ENCODE peak calls at places on chromosomes 11 and 22, in four cellular contexts. N is breast epithelium, I is adrenal gland, X is gastrocnemius medialis. G is an unnamed sample.
A peak's percentile ranks its signal among the peaks of the same experiment; 100 is the strongest.

GRCh38 chr11:126115253-126115540 is 52.5 kb upstream of the CDON start:
- DNase-seq in I (no peak), X (no peak), N (no peak), G (peak; percentile 66)

GRCh38 chr11:74139151-74139918 is 31.5 kb downstream of the C2CD3 start:
- DNase-seq in X (no peak), I (no peak), N (no peak), G (no peak)

GRCh38 chr11:134385774-134386565 is 26.1 kb downstream of the B3GAT1 start:
- DNase-seq in I (no peak), X (no peak), N (no peak), G (no peak)

GRCh38 chr22:38033522-38034277 is 23.5 kb upstream of the PICK1 start:
- DNase-seq in X (no peak), I (no peak), N (no peak), G (no peak)

GRCh38 chr11:8382436-8383053 is 118.9 kb upstream of the LMO1 start:
- DNase-seq in I (peak; percentile 51), N (no peak), X (no peak), G (no peak)

GRCh38 chr11:12218909-12219308 is 108.5 kb downstream of the MICAL2 start:
- DNase-seq in X (no peak), N (no peak), I (no peak), G (no peak)

GRCh38 chr11:30254307-30255298 is 23.8 kb downstream of the FSHB start:
- DNase-seq in I (no peak), N (no peak), X (no peak), G (no peak)

GRCh38 chr11:33515347-33515746 is 185.3 kb downstream of the C11orf91 start:
- DNase-seq in I (no peak), X (peak; percentile 7), N (no peak), G (no peak)

GRCh38 chr22:37266581-37267127 is 15.7 kb upstream of the CYTH4 start:
- DNase-seq in N (no peak), X (no peak), I (no peak), G (no peak)

GRCh38 chr22:28560005-28560742 is 119.5 kb downstream of the TTC28 start:
- DNase-seq in X (no peak), I (no peak), N (no peak), G (no peak)

GRCh38 chr11:19890308-19890707 is 177.7 kb downstream of the NAV2 start:
- DNase-seq in X (no peak), N (no peak), I (no peak), G (no peak)
- TF ChIP-seq CTCF in X (no peak), N (no peak), I (no peak), G (no peak)

DNA sequence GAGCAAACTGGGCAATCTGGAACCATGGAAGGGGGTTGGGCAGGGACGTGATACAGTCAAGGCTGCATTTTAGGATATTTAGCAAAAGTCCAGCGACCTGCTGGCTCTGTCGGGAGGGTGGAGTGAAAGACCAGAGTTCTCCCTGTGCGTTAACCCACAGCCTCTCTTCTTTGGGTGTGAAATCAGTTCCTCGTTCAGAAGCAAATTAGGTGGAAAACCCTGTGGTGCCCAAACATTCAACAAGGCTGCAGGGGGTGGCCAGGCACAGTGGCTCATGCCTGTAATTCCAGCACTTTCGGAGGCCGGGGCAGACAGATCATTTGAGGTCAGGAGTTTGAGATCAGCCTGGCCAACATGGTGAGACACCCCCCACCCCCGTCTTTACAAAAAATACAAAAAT is 5.9 kb downstream of the TMEM151A start:
- DNase-seq in I (no peak), X (no peak), N (no peak), G (no peak)
- TF ChIP-seq POLR2A in I (no peak), X (no peak), N (no peak), G (no peak)

DNA sequence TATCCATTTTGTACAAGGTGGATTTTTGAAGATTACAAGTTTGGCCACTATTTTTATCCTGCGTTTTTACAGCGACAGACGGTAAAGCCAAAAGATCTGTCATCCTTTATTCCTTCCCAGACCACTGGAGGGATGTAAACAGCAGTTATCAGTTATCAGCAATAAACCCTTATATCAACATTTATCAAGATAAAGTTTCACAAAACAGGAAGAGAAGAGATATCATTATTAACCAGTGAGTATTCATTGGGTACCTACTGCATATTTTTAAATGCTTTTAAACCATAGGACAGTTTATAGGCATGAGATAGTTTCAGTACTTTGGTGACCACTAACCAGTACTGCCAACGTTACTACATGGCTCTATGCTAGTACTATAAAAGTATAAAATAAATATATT is 5.9 kb upstream of the REXO2 start:
- DNase-seq in I (no peak), N (no peak), X (no peak), G (no peak)
- TF ChIP-seq CTCF in I (no peak), N (no peak), X (no peak), G (no peak)

DNA sequence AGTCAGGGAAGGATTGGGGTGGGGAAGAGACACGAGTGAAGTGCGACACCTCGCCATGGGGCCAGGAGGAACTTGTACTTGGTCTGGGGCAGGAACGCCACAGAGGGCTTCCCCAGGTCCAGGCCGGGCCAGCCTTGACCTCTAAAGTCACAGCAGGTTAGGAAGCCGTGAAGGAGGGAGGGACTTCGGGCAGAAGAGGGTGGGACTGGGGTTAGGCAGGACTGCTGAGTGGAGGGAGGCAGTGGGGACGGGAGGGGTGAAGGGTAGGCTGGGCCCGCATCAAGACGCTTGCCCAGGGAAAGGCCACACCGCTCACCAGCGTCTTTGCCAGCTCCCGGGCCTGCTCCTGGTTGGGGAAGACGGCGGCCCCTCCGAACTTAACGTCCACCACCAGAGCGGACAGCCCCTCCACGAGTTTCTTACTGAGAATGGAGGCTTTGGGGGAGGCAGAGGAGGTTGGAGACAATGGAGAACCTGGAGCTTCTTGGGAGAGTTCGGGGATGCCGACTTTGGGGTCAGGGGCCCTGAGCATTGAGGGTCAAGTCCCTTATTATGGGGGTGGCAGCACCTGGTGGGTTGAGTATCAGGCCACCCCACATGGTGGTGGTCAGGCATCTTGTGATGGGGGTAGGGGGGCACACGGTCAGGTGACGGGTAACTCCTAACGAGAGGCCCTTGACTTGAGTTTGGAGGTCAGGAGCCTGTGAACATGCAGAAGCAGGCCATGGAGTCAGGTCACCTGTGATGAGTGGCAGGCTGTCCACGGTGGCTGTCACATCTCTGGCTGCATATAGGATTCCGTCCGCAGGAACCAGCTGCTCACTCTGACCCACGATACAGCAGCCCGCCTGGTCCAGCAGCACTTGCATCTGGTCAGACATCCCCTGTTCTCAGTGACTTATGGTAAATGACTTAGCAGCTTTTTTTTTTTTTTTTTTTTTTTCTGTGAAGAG is 1.7 kb upstream of the SCO2 start:
- DNase-seq in N (no peak), I (peak; percentile 48), X (no peak), G (peak; percentile 84)
- TF ChIP-seq POLR2A in N (no peak), I (no peak), X (no peak), G (peak; percentile 34)

GRCh38 chr11:22670803-22671202 is 4.4 kb downstream of the GAS2 start:
- DNase-seq in N (no peak), I (no peak), X (no peak), G (no peak)
- TF ChIP-seq CTCF in N (no peak), I (no peak), X (peak; percentile 44), G (peak; percentile 20)

GRCh38 chr11:693415-693831 is 1.6 kb downstream of the DEAF1 start:
- DNase-seq in I (no peak), N (no peak), X (no peak), G (no peak)

GRCh38 chr11:695332-695605 is 247 bp upstream of the DEAF1 start:
- DNase-seq in N (no peak), X (no peak), I (no peak), G (no peak)

GRCh38 chr11:692824-693414 is 2.1 kb downstream of the DEAF1 start:
- DNase-seq in I (no peak), X (no peak), N (no peak), G (no peak)

GRCh38 chr11:694563-695331 is at the start of gene DEAF1:
- DNase-seq in X (peak; percentile 99), I (peak; percentile 99), N (peak; percentile 100), G (peak; percentile 98)

DNA sequence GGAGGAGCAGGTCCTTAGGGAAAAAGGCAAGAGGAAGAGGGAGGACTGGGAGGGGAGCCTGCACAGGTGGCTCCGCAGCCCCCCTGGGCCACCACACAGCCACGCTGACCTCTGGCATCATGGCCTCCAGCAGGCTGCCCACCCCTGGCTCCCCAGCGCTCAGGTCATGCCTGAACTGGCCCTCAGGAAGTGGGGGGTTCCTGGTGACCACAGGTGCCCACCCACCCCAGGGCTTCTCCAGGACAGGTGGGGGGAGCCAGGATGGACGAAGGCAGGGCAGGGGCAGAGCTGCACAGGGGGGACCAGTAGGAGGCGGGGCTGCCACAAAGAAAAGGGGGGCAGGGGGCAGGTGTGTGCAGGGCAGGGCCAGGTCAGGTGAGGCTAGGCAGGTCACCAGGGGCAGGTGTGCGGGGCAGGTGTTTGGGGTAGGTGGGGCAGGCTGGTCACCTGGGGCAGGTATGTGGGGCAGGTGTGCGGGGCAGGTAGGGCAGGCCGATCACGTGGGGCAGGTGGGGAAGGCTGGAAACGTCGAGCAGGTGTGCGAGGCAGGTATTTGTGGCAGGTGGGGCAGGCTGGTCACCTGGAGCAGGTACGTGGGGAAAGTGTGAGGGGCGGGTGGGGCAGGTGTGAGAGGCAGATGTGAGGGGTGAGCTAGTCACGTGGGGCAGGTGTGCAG is 997 bp downstream of the DEAF1 start:
- DNase-seq in I (peak; percentile 53), X (no peak), N (no peak), G (no peak)
- TF ChIP-seq POLR2A in I (no peak), X (no peak), N (no peak), G (no peak)

GRCh38 chr22:49991167-49991566 is 21.4 kb downstream of the IL17REL start:
- DNase-seq in N (no peak), X (no peak), I (no peak), G (no peak)

GRCh38 chr22:49993649-49994360 is 18.8 kb downstream of the IL17REL start:
- DNase-seq in I (no peak), N (peak; percentile 47), X (no peak), G (peak; percentile 45)

GRCh38 chr22:49991907-49992533 is 20.5 kb downstream of the IL17REL start:
- DNase-seq in N (no peak), I (no peak), X (peak; percentile 0), G (no peak)

GRCh38 chr22:49994361-49995058 is 18.1 kb downstream of the IL17REL start:
- DNase-seq in N (no peak), I (no peak), X (no peak), G (no peak)

GRCh38 chr22:49992921-49993648 is 19.5 kb downstream of the IL17REL start:
- DNase-seq in I (peak; percentile 55), X (no peak), N (peak; percentile 68), G (peak; percentile 81)
- TF ChIP-seq CTCF in I (peak; percentile 73), X (peak; percentile 70), N (peak; percentile 77), G (peak; percentile 78)

DNA sequence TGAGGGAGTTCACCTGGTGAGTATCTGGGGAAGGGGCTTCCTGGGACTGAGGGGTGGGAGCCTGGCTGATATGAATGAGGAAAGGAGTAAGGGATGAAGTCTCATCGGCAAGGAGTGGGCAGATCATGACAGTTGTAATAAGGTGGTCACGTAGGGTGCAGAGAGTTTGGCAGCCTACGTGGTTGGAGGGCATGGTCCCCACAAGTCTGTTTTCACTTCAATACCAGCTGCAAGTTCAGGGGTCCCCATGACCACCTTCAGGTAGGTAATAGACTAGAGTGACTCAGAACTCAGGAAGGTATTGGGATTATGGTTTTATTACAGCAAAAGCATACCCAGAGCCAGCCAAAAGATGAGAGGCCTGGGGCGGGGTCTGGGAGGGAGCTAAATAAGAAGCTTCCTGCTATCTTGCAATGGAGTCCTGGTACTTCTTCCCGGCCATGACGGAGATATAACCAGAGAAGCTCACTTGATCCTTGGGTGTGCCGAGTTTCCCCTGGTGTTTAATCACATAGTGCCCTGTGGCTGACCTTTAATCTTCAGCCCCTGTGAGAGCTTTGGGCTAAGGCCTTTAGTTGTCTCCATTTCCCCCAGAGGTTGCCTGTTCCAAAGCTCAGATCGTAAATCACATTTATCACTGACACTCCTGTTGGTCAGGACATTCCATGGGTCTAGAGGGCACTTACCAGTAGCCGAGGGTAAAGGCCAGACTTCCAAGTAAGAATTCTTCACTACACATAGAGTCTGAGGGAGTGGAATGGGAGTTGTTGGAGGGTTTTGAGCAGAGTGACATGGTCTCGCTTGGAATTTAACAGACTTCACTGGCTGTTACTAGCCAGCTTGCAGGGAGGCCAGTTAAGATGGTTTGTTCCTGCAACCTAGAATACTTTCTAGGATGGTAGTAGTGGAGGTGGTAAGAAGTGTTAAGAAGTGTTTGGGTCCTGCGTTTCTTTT is 9.1 kb downstream of the SLC3A2 start:
- DNase-seq in N (no peak), X (no peak), I (no peak), G (no peak)
- TF ChIP-seq POLR2A in N (no peak), X (no peak), I (no peak), G (no peak)